ENCODE peak calls at places on chromosome 2, in four cellular contexts. M, X, A and F are unnamed samples.

GRCh38 chr2:30798536-30798991 is 8.7 kb downstream of the CAPN13 start:
- DNase-seq in M (no peak), A (peak), X (peak), F (no peak)

GRCh38 chr2:152466925-152467676 is 132.1 kb downstream of the FMNL2 start:
- DNase-seq in M (no peak), X (no peak), A (peak), F (peak)

GRCh38 chr2:19801367-19802087 is 100.3 kb downstream of the TTC32 start:
- DNase-seq in X (no peak), M (no peak), A (no peak), F (peak)

GRCh38 chr2:10900216-10901109 is 11.3 kb upstream of the KCNF1 start:
- DNase-seq in A (no peak), X (no peak), M (no peak), F (peak)

GRCh38 chr2:96552284-96553175 is 16.0 kb downstream of the ARID5A start:
- DNase-seq in M (no peak), A (no peak), X (no peak), F (no peak)

GRCh38 chr2:198630384-198630783 is 826.0 kb downstream of the PLCL1 start:
- DNase-seq in A (no peak), X (no peak), M (no peak), F (no peak)

GRCh38 chr2:72175636-72176035 is 28.0 kb upstream of the CYP26B1 start:
- DNase-seq in A (no peak), M (no peak), X (no peak), F (no peak)

GRCh38 chr2:161166538-161167409 is 6.5 kb downstream of the TANK start:
- DNase-seq in A (no peak), M (no peak), X (no peak), F (no peak)

GRCh38 chr2:195543902-195544894 is 112.8 kb upstream of the SLC39A10 start:
- DNase-seq in A (no peak), M (no peak), X (no peak), F (no peak)

GRCh38 chr2:70283500-70284191 is 9.9 kb downstream of the SNRPG start:
- DNase-seq in M (no peak), X (no peak), A (peak), F (no peak)

GRCh38 chr2:70282439-70282838 is 11.1 kb downstream of the SNRPG start:
- DNase-seq in A (no peak), X (no peak), M (no peak), F (no peak)

GRCh38 chr2:70280242-70280798 is 13.2 kb downstream of the SNRPG start:
- DNase-seq in A (no peak), M (no peak), X (no peak), F (no peak)
- H3K18ac ChIP-seq in A (no peak), M (no peak), X (no peak), F (no peak)

GRCh38 chr2:215531284-215531683 is 95.4 kb upstream of the FN1 start:
- DNase-seq in X (no peak), M (no peak), A (no peak), F (peak)

GRCh38 chr2:215527738-215528137 is 91.9 kb upstream of the FN1 start:
- DNase-seq in X (no peak), M (no peak), A (no peak), F (peak)

GRCh38 chr2:215530191-215530968 is 94.5 kb upstream of the FN1 start:
- DNase-seq in M (no peak), X (no peak), A (no peak), F (no peak)

GRCh38 chr2:215528555-215528954 is 92.7 kb upstream of the FN1 start:
- DNase-seq in X (no peak), A (peak), M (no peak), F (peak)

GRCh38 chr2:215529271-215529670 is 93.4 kb upstream of the FN1 start:
- DNase-seq in M (no peak), X (no peak), A (no peak), F (peak)
- H3K18ac ChIP-seq in M (no peak), X (no peak), A (no peak), F (peak)

DNA sequence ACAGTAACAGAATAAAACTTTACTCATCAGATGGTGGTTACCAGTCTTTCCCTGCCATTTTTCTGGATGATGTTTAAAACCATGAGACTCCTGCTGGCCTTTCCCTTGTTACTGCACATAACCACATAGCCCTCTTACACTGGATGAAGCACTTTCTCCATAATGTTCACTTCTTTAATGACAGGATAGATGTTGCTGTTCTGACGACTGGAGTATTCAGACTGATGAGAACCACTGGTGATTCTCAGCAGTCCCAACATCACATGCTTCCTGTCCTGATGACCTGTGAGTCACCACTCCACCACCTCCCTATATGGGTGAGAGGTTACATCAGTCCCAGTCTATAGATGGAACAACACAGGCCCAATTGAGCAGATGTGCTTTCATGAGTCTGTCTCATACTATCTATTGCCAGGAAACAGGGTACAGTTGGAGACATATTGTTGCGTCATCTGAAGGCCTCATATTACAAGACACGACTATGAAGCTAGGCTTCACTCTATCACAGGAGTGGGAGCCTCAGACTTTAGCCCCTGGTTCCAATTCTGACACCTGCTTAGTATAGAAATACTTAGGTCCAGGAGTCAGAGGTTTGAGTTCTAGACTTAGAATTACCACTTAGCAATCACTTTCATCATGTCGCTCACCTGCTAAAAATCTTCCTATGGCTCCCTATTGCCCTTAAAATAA is 145.7 kb upstream of the KLF7 start:
- DNase-seq in A (peak), M (no peak), X (no peak), F (peak)
- H3K18ac ChIP-seq in A (no peak), M (no peak), X (no peak), F (no peak)

GRCh38 chr2:144362401-144362800 is 157.5 kb downstream of the ZEB2 start:
- DNase-seq in A (no peak), X (no peak), M (no peak), F (peak)
- H3K18ac ChIP-seq in A (peak), X (no peak), M (no peak), F (no peak)